ENCODE peak calls at places on chromosomes 4 and X, in five cellular contexts. S is DMS53, J is H7, E is NCI-H1092, C is mesenchymal stem cell. I is an unnamed sample.

GRCh38 chr4:25163216-25163615 is 3.0 kb upstream of the SEPSECS start:
- DNase-seq in J (no peak), S (no peak), C (no peak), E (no peak), I (no peak)

GRCh38 chrX:25017667-25018247 is 2.0 kb upstream of the ARX start:
- DNase-seq in J (peak), E (no peak), S (peak), C (no peak), I (no peak)

GRCh38 chr4:47075241-47075640 is 43.9 kb downstream of the GABRB1 start:
- DNase-seq in C (no peak), J (no peak), S (no peak), E (no peak), I (no peak)

GRCh38 chr4:91936301-91936700 is 367.5 kb upstream of the GRID2 start:
- DNase-seq in E (peak), S (peak), J (no peak), C (no peak), I (no peak)

GRCh38 chr4:183118585-183118984 is 19.5 kb downstream of the WWC2 start:
- DNase-seq in C (peak), E (no peak), J (no peak), S (no peak), I (peak)

GRCh38 chrX:21374163-21374993 is at the start of gene CNKSR2:
- DNase-seq in E (peak), C (peak), J (peak), S (peak), I (peak)

GRCh38 chr4:91070736-91071135 is 943.5 kb downstream of the CCSER1 start:
- DNase-seq in C (no peak), S (no peak), E (no peak), J (no peak), I (no peak)

GRCh38 chrX:21779095-21779494 is 21.2 kb upstream of the SMPX start:
- DNase-seq in S (no peak), E (no peak), C (no peak), J (no peak), I (no peak)

GRCh38 chr4:152309418-152309817 is 226.5 kb downstream of the FBXW7 start:
- DNase-seq in S (peak), C (no peak), E (peak), J (no peak), I (no peak)

GRCh38 chrX:130120746-130121504 is 10.6 kb upstream of the ELF4 start:
- DNase-seq in S (peak), C (peak), J (peak), E (no peak), I (peak)

GRCh38 chr4:42673084-42673429 is 16.2 kb upstream of the ATP8A1 start:
- DNase-seq in E (no peak), J (no peak), C (peak), S (peak), I (no peak)

GRCh38 chr4:173990879-173991231 is 292.6 kb downstream of the FBXO8 start:
- DNase-seq in S (no peak), J (no peak), E (no peak), C (peak), I (no peak)

GRCh38 chr4:47145630-47146029 is 114.3 kb downstream of the GABRB1 start:
- DNase-seq in J (no peak), S (peak), C (peak), E (no peak), I (no peak)

GRCh38 chrX:24260827-24261550 is 52.9 kb downstream of the SUPT20HL2 start:
- DNase-seq in C (peak), S (no peak), E (no peak), J (no peak), I (no peak)